ENCODE peak calls at places on chromosomes 16 and 17, in four cellular contexts. One of them, this sample, is unnamed.

GRCh38 chr16:84751947-84752346 is 52.1 kb downstream of the USP10 start:
- DNase-seq in AG04450: no peak
- DNase-seq in HuH-7.5: no peak
- DNase-seq in activated T-cell treated with anti-CD3 and anti-CD28 coated beads for 1 hour: no peak
- DNase-seq in this sample: no peak

GRCh38 chr17:39175695-39176093 is 9.7 kb upstream of the ARL5C start:
- DNase-seq in AG04450: no peak
- DNase-seq in HuH-7.5: no peak
- DNase-seq in activated T-cell treated with anti-CD3 and anti-CD28 coated beads for 1 hour: no peak
- DNase-seq in this sample: peak

GRCh38 chr16:84654998-84655397 is 6.7 kb downstream of the KLHL36 start:
- DNase-seq in AG04450: no peak
- DNase-seq in HuH-7.5: no peak
- DNase-seq in activated T-cell treated with anti-CD3 and anti-CD28 coated beads for 1 hour: no peak
- DNase-seq in this sample: no peak

GRCh38 chr17:549197-550040 is 165.2 kb downstream of the VPS53 start:
- DNase-seq in AG04450: peak
- DNase-seq in HuH-7.5: no peak
- DNase-seq in activated T-cell treated with anti-CD3 and anti-CD28 coated beads for 1 hour: no peak
- DNase-seq in this sample: peak

GRCh38 chr17:14442798-14443553 is 142.1 kb downstream of the HS3ST3B1 start:
- DNase-seq in AG04450: no peak
- DNase-seq in HuH-7.5: no peak
- DNase-seq in activated T-cell treated with anti-CD3 and anti-CD28 coated beads for 1 hour: no peak
- DNase-seq in this sample: no peak

GRCh38 chr17:4587803-4588202 is 3.5 kb downstream of the SMTNL2 start:
- DNase-seq in AG04450: no peak
- DNase-seq in HuH-7.5: no peak
- DNase-seq in activated T-cell treated with anti-CD3 and anti-CD28 coated beads for 1 hour: no peak
- DNase-seq in this sample: no peak

GRCh38 chr16:78984887-78985464 is 615.6 kb downstream of the MAF start:
- DNase-seq in AG04450: no peak
- DNase-seq in HuH-7.5: peak
- DNase-seq in activated T-cell treated with anti-CD3 and anti-CD28 coated beads for 1 hour: no peak
- DNase-seq in this sample: no peak

GRCh38 chr17:45046536-45047125 is 4.8 kb downstream of the DCAKD start:
- DNase-seq in AG04450: no peak
- DNase-seq in HuH-7.5: no peak
- DNase-seq in activated T-cell treated with anti-CD3 and anti-CD28 coated beads for 1 hour: no peak
- DNase-seq in this sample: no peak

GRCh38 chr17:62614142-62614541 is 13.3 kb upstream of the MRC2 start:
- DNase-seq in AG04450: peak
- DNase-seq in HuH-7.5: no peak
- DNase-seq in activated T-cell treated with anti-CD3 and anti-CD28 coated beads for 1 hour: no peak
- DNase-seq in this sample: peak

GRCh38 chr17:55845385-55845784 is 94.5 kb downstream of the PCTP start:
- DNase-seq in AG04450: no peak
- DNase-seq in HuH-7.5: peak
- DNase-seq in activated T-cell treated with anti-CD3 and anti-CD28 coated beads for 1 hour: no peak
- DNase-seq in this sample: peak

GRCh38 chr17:50198026-50198669 is 3.3 kb downstream of the COL1A1 start:
- DNase-seq in AG04450: no peak
- DNase-seq in HuH-7.5: peak
- DNase-seq in activated T-cell treated with anti-CD3 and anti-CD28 coated beads for 1 hour: peak
- DNase-seq in this sample: peak

GRCh38 chr17:77445908-77446535 is 305.3 kb downstream of the SEC14L1 start:
- DNase-seq in AG04450: no peak
- DNase-seq in HuH-7.5: no peak
- DNase-seq in activated T-cell treated with anti-CD3 and anti-CD28 coated beads for 1 hour: no peak
- DNase-seq in this sample: no peak

GRCh38 chr16:35910409-35910808 is 2451.0 kb downstream of the TP53TG3F start:
- DNase-seq in AG04450: no peak
- DNase-seq in HuH-7.5: no peak
- DNase-seq in activated T-cell treated with anti-CD3 and anti-CD28 coated beads for 1 hour: no peak
- DNase-seq in this sample: no peak

GRCh38 chr17:39602533-39603303 is 5.0 kb downstream of the NEUROD2 start:
- DNase-seq in AG04450: no peak
- DNase-seq in HuH-7.5: no peak
- DNase-seq in activated T-cell treated with anti-CD3 and anti-CD28 coated beads for 1 hour: no peak
- DNase-seq in this sample: no peak

GRCh38 chr16:89923640-89924297 is 627 bp downstream of the TUBB3 start:
- DNase-seq in AG04450: no peak
- DNase-seq in HuH-7.5: peak
- DNase-seq in activated T-cell treated with anti-CD3 and anti-CD28 coated beads for 1 hour: no peak
- DNase-seq in this sample: peak

GRCh38 chr17:47717261-47717697 is 15.8 kb upstream of the TBX21 start:
- DNase-seq in AG04450: no peak
- DNase-seq in HuH-7.5: no peak
- DNase-seq in activated T-cell treated with anti-CD3 and anti-CD28 coated beads for 1 hour: no peak
- DNase-seq in this sample: no peak

GRCh38 chr16:15682105-15682570 is 32.1 kb downstream of the NDE1 start:
- DNase-seq in AG04450: peak
- DNase-seq in HuH-7.5: peak
- DNase-seq in activated T-cell treated with anti-CD3 and anti-CD28 coated beads for 1 hour: peak
- DNase-seq in this sample: peak

GRCh38 chr16:72111653-72112451 is 18.2 kb downstream of the DHX38 start:
- DNase-seq in AG04450: no peak
- DNase-seq in HuH-7.5: no peak
- DNase-seq in activated T-cell treated with anti-CD3 and anti-CD28 coated beads for 1 hour: no peak
- DNase-seq in this sample: no peak

GRCh38 chr17:78694805-78695531 is 87.1 kb downstream of the CYTH1 start:
- DNase-seq in AG04450: no peak
- DNase-seq in HuH-7.5: no peak
- DNase-seq in activated T-cell treated with anti-CD3 and anti-CD28 coated beads for 1 hour: no peak
- DNase-seq in this sample: no peak

GRCh38 chr16:1787322-1788094 is 4.7 kb downstream of the NUBP2 start:
- DNase-seq in AG04450: no peak
- DNase-seq in HuH-7.5: no peak
- DNase-seq in activated T-cell treated with anti-CD3 and anti-CD28 coated beads for 1 hour: no peak
- DNase-seq in this sample: no peak

GRCh38 chr17:1529863-1530262 is 13.5 kb upstream of the INPP5K start:
- DNase-seq in AG04450: no peak
- DNase-seq in HuH-7.5: no peak
- DNase-seq in activated T-cell treated with anti-CD3 and anti-CD28 coated beads for 1 hour: no peak
- DNase-seq in this sample: no peak

GRCh38 chr16:53913082-53913870 is 209.3 kb downstream of the FTO start:
- DNase-seq in AG04450: peak
- DNase-seq in HuH-7.5: no peak
- DNase-seq in activated T-cell treated with anti-CD3 and anti-CD28 coated beads for 1 hour: no peak
- DNase-seq in this sample: peak

GRCh38 chr16:27784351-27785306 is 234.7 kb downstream of the KATNIP start:
- DNase-seq in AG04450: no peak
- DNase-seq in HuH-7.5: no peak
- DNase-seq in activated T-cell treated with anti-CD3 and anti-CD28 coated beads for 1 hour: no peak
- DNase-seq in this sample: no peak

GRCh38 chr16:7334801-7335560 is 2.3 kb downstream of the RBFOX1 start:
- DNase-seq in AG04450: no peak
- DNase-seq in HuH-7.5: no peak
- DNase-seq in activated T-cell treated with anti-CD3 and anti-CD28 coated beads for 1 hour: no peak
- DNase-seq in this sample: peak

GRCh38 chr17:41551370-41551769 is 20.5 kb downstream of the KRT9 start:
- DNase-seq in AG04450: no peak
- DNase-seq in HuH-7.5: no peak
- DNase-seq in activated T-cell treated with anti-CD3 and anti-CD28 coated beads for 1 hour: no peak
- DNase-seq in this sample: no peak

GRCh38 chr16:71853413-71853812 is 7.6 kb downstream of the ATXN1L start:
- DNase-seq in AG04450: no peak
- DNase-seq in HuH-7.5: no peak
- DNase-seq in activated T-cell treated with anti-CD3 and anti-CD28 coated beads for 1 hour: no peak
- DNase-seq in this sample: no peak

GRCh38 chr16:58366247-58367031 is 25.8 kb upstream of the GINS3 start:
- DNase-seq in AG04450: no peak
- DNase-seq in HuH-7.5: no peak
- DNase-seq in activated T-cell treated with anti-CD3 and anti-CD28 coated beads for 1 hour: no peak
- DNase-seq in this sample: no peak

GRCh38 chr17:8803531-8804416 is 4.6 kb upstream of the MFSD6L start:
- DNase-seq in AG04450: no peak
- DNase-seq in HuH-7.5: no peak
- DNase-seq in activated T-cell treated with anti-CD3 and anti-CD28 coated beads for 1 hour: no peak
- DNase-seq in this sample: no peak